ENCODE peak calls at places on chromosome 9, in four cellular contexts. J is K562, U is HCT116, V is H1. H is an unnamed sample.
A peak's percentile ranks its signal among the peaks of the same experiment; 100 is the strongest.

GRCh38 chr9:122445155-122445749 is 32.5 kb downstream of the OR1J1 start:
- DNase-seq in J (no peak), U (no peak), V (no peak), H (no peak)

GRCh38 chr9:115668506-115668905 is 485.1 kb upstream of the PAPPA start:
- DNase-seq in J (no peak), U (no peak), V (no peak), H (no peak)

GRCh38 chr9:70988551-70988950 is 132.9 kb downstream of the TRPM3 start:
- DNase-seq in J (no peak), U (no peak), V (no peak), H (no peak)

GRCh38 chr9:124345751-124346281 is 69.4 kb downstream of the PSMB7 start:
- DNase-seq in J (no peak), U (no peak), V (no peak), H (no peak)

GRCh38 chr9:137756045-137756744 is 121.4 kb upstream of the CACNA1B start:
- DNase-seq in J (no peak), U (no peak), V (no peak), H (no peak)

GRCh38 chr9:131969469-131969989 is 110.1 kb downstream of the MED27 start:
- DNase-seq in J (no peak), U (no peak), V (no peak), H (no peak)

GRCh38 chr9:129131300-129132145 is 20.3 kb downstream of the PTPA start:
- DNase-seq in J (peak; percentile 89), U (peak; percentile 38), V (peak; percentile 97), H (no peak)

GRCh38 chr9:19085295-19085694 is 17.4 kb downstream of the HAUS6 start:
- DNase-seq in J (no peak), U (peak; percentile 22), V (no peak), H (no peak)

GRCh38 chr9:112112941-112113399 is 62.1 kb downstream of the SUSD1 start:
- DNase-seq in J (no peak), U (peak; percentile 82), V (peak; percentile 52), H (no peak)

GRCh38 chr9:122127396-122127798 is 32.2 kb downstream of the NDUFA8 start:
- DNase-seq in J (no peak), U (no peak), V (no peak), H (no peak)

GRCh38 chr9:132008184-132008781 is 71.4 kb downstream of the MED27 start:
- DNase-seq in J (no peak), U (peak; percentile 15), V (no peak), H (no peak)

GRCh38 chr9:4864698-4865097 is 72.0 kb downstream of the RCL1 start:
- DNase-seq in J (no peak), U (no peak), V (no peak), H (no peak)

GRCh38 chr9:36011379-36011778 is 25.3 kb upstream of the RECK start:
- DNase-seq in J (no peak), U (no peak), V (no peak), H (no peak)

GRCh38 chr9:95710449-95710848 is 165.0 kb upstream of the ERCC6L2 start:
- DNase-seq in J (no peak), U (no peak), V (no peak), H (no peak)
- H3K4me2 ChIP-seq in J (no peak overlapping the region), U (no peak overlapping the region), V (no peak overlapping the region), H (no peak overlapping the region)

DNA sequence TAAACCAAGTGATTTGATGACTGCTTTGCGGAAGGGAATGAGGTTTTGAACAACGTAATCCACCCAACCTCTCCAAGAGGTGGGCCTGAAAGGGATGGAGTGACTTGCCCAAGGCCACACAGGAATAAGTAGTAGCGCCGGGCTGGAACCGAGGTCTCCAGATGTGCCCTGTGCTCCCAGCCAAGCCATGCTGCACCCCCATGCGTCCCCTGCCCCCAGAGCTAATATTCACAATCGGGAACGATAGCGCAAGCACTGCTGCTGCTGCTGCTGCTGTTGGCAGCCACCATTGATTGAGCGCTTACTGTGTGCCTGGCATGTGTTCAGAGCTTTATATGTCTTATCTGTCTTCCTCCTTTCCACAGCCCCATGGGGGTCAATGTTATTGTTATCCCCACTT is 43.9 kb downstream of the AMBP start:
- DNase-seq in J (no peak), U (no peak), V (no peak), H (no peak)
- TF ChIP-seq ZNF274 in J (no peak), U (no peak), V (no peak), H (no peak)

GRCh38 chr9:14098102-14098501 is 215.8 kb downstream of the NFIB start:
- DNase-seq in J (no peak), U (no peak), V (no peak), H (no peak)
- H3K4me2 ChIP-seq in J (no peak overlapping the region), U (no peak overlapping the region), V (no peak overlapping the region), H (no peak overlapping the region)

GRCh38 chr9:125507247-125507646 is 199.8 kb downstream of the MAPKAP1 start:
- DNase-seq in J (no peak), U (no peak), V (no peak), H (no peak)

GRCh38 chr9:125506045-125506444 is 201.0 kb downstream of the MAPKAP1 start:
- DNase-seq in J (no peak), U (no peak), V (no peak), H (no peak)

GRCh38 chr9:125508261-125508660 is 198.7 kb downstream of the MAPKAP1 start:
- DNase-seq in J (no peak), U (no peak), V (no peak), H (no peak)

GRCh38 chr9:125509476-125509875 is 197.5 kb downstream of the MAPKAP1 start:
- DNase-seq in J (no peak), U (no peak), V (peak; percentile 19), H (no peak)

DNA sequence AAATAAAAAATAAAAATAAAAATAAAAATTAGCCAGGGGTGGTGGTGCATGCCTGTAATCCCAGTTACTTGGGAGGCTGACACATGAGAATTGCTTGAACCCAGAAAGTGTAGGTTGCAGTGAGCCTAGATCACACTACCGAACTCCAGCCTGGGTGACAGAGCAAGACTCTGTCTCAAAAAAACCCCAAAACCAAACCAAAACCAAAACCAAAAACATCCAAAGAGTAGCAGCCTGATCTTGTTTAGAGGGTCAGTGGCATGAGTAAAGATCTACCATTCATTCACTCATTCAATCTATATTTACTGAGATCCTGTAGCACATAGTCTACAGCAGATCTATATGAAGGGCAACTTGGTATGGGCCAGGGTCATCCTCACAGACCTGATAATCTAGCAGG is 202.4 kb downstream of the MAPKAP1 start:
- DNase-seq in J (no peak), U (no peak), V (no peak), H (no peak)
- TF ChIP-seq ZNF274 in J (no peak), U (no peak), V (no peak), H (no peak)

GRCh38 chr9:68685213-68685612 is 19.8 kb upstream of the PIP5K1B start:
- DNase-seq in J (no peak), U (no peak), V (no peak), H (no peak)
- H3K4me2 ChIP-seq in J (no peak overlapping the region), U (no peak overlapping the region), V (no peak overlapping the region), H (no peak overlapping the region)

DNA sequence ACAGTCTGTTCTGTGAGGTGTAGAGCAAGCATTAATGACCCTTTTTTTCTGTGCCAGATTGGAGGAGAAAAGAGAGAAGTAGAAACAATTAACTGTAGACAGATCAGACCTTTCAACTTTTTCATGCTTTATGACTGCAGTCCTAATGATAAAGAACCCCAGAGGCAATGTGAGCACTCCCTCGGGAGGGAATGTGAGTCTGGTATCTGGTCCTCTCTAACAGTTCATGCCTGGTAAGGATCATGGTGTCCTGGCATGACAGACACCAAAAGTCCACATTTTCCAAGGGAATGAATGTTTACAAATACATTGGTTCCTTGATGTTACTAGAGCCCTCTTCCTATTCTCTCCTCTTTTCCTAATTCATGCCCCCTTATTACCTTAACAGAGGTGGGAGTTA is 70.3 kb downstream of the MTAP start:
- DNase-seq in J (no peak), U (no peak), V (no peak), H (no peak)
- TF ChIP-seq ZNF274 in J (no peak), U (no peak), V (no peak), H (no peak)

DNA sequence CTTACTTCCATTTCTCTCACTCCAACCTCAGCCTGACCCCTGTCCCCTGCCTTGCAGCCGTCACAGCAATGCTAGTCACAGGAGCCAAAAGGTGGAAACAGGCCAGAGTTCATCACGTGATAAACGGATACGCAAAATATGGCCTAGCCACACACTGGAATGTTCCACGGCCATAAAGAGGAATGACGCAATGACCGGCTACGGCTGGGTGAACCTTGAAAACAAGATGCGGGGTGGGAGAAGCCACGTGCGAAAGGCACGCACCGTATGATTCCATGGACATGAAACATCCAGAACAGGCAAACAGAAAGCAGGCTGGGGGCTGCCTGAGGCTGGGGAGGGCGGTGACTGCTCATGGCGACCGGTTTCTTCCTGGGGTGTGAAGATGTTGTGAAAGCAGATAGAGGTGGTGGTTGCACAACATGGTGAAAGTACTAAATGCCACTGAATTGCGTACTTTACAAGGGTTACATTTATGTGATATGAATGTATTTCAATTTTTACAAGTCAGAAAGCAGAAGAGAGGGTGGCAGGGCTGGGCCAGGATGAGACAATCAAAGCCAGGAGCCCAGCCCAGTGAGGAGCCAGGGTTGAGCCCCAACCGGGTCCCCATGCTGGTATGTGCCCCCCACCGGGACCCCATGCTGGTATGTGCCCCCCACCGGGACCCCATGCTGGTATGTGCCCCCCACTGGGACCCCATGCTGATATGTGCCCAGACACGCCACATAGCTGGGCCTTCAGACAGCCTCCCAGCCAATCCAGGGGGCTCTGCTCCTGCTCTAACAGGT is 117.8 kb upstream of the SARDH start:
- DNase-seq in J (no peak), U (no peak), V (no peak), H (no peak)
- H3K4me2 ChIP-seq in J (no peak overlapping the region), U (no peak overlapping the region), V (no peak overlapping the region), H (no peak overlapping the region)

GRCh38 chr9:134455951-134456739 is 129.9 kb downstream of the RXRA start:
- DNase-seq in J (no peak), U (peak; percentile 35), V (no peak), H (no peak)
- TF ChIP-seq ZNF274 in J (no peak), U (no peak), V (no peak), H (no peak)

GRCh38 chr9:109250311-109250741 is 70.5 kb downstream of the EPB41L4B start:
- DNase-seq in J (no peak), U (no peak), V (no peak), H (no peak)
- H3K4me2 ChIP-seq in J (no peak overlapping the region), U (no peak overlapping the region), V (no peak overlapping the region), H (no peak overlapping the region)

H was measured in GM12878.